ENCODE peak calls at places on chromosomes 4 and X, in eight cellular contexts. U, J, A, W, G, L, B and Z are unnamed samples.

GRCh38 chr4:169079942-169080827 is 70.1 kb upstream of the CBR4 start:
- DNase-seq in J (peak), A (peak), L (no peak), U (peak), W (no peak), G (no peak), B (peak), Z (peak)

GRCh38 chrX:53048169-53049126 is at the start of gene GPR173:
- DNase-seq in W (no peak), G (peak), A (peak), L (no peak), B (no peak), J (peak), U (no peak), Z (peak)

GRCh38 chrX:31233941-31234496 is 162.2 kb upstream of the FTHL17 start:
- DNase-seq in B (no peak), G (peak), J (no peak), W (no peak), L (no peak), U (no peak), A (no peak), Z (no peak)

GRCh38 chr4:61511716-61512488 is 311.8 kb downstream of the ADGRL3 start:
- DNase-seq in G (no peak), A (peak), U (no peak), J (no peak), L (no peak), W (no peak), B (peak), Z (peak)

GRCh38 chr4:14844059-14844458 is 158.2 kb upstream of the CPEB2 start:
- DNase-seq in B (no peak), J (no peak), G (no peak), A (no peak), U (no peak), L (no peak), W (no peak), Z (no peak)

GRCh38 chr4:123777297-123777859 is 380.8 kb downstream of the SPRY1 start:
- DNase-seq in W (no peak), J (no peak), U (no peak), B (no peak), L (no peak), A (no peak), G (no peak), Z (no peak)

GRCh38 chr4:56821394-56822263 is at the start of gene SPINK2:
- DNase-seq in B (no peak), G (peak), J (no peak), W (peak), L (peak), A (no peak), U (peak), Z (peak)

GRCh38 chr4:1249731-1250526 is 999 bp upstream of the CTBP1 start:
- DNase-seq in U (no peak), G (no peak), L (peak), W (no peak), B (no peak), A (no peak), J (peak), Z (peak)

GRCh38 chr4:16034010-16034829 is 49.6 kb downstream of the PROM1 start:
- DNase-seq in W (no peak), G (no peak), U (no peak), A (no peak), L (no peak), J (no peak), B (peak), Z (no peak)

GRCh38 chr4:152983221-152983620 is 47.1 kb downstream of the FHDC1 start:
- DNase-seq in W (no peak), J (no peak), B (no peak), G (peak), L (peak), A (no peak), U (no peak), Z (no peak)

GRCh38 chr4:140242357-140243284 is 88.6 kb upstream of the MAML3 start:
- DNase-seq in U (no peak), W (no peak), J (no peak), L (no peak), A (no peak), B (no peak), G (no peak), Z (no peak)

GRCh38 chr4:153222790-153223417 is 18.7 kb downstream of the TRIM2 start:
- DNase-seq in L (peak), W (peak), A (no peak), U (peak), B (no peak), G (peak), J (peak), Z (peak)

GRCh38 chr4:142818009-142818408 is 28.1 kb downstream of the INPP4B start:
- DNase-seq in B (no peak), L (no peak), A (peak), W (no peak), U (no peak), J (no peak), G (no peak), Z (no peak)

GRCh38 chrX:100625985-100626491 is 10.6 kb downstream of the TSPAN6 start:
- DNase-seq in A (no peak), J (no peak), W (no peak), G (no peak), L (no peak), B (no peak), U (no peak), Z (no peak)

GRCh38 chrX:17788439-17788838 is 51.1 kb downstream of the SCML1 start:
- DNase-seq in L (peak), J (peak), G (peak), A (no peak), B (peak), U (no peak), W (no peak), Z (peak)

GRCh38 chr4:17667253-17667652 is 52.8 kb downstream of the MED28 start:
- DNase-seq in J (no peak), G (no peak), B (no peak), W (no peak), A (no peak), U (no peak), L (no peak), Z (no peak)

GRCh38 chr4:45072981-45073380 is 346.6 kb upstream of the GNPDA2 start:
- DNase-seq in G (no peak), J (no peak), A (no peak), U (no peak), W (no peak), B (no peak), L (no peak), Z (no peak)

GRCh38 chr4:84418032-84418709 is 80.9 kb downstream of the NKX6-1 start:
- DNase-seq in A (no peak), B (no peak), L (no peak), G (peak), J (no peak), U (no peak), W (no peak), Z (peak)

GRCh38 chrX:42495139-42495538 is 282.8 kb downstream of the PPP1R2C start:
- DNase-seq in G (no peak), L (no peak), A (no peak), W (no peak), U (no peak), J (no peak), B (no peak), Z (no peak)

GRCh38 chrX:30992381-30992904 is 79.4 kb downstream of the FTHL17 start:
- DNase-seq in G (no peak), A (no peak), J (no peak), L (peak), W (no peak), B (no peak), U (no peak), Z (no peak)

GRCh38 chrX:13043938-13044337 is 482 bp downstream of the FAM9C start:
- DNase-seq in U (no peak), B (no peak), J (no peak), L (no peak), A (no peak), W (no peak), G (peak), Z (no peak)

GRCh38 chr4:20764353-20764752 is 64.1 kb downstream of the PACRGL start:
- DNase-seq in U (no peak), L (no peak), G (no peak), W (no peak), A (no peak), B (no peak), J (no peak), Z (no peak)

GRCh38 chrX:10729000-10729399 is 108.6 kb upstream of the MID1 start:
- DNase-seq in A (no peak), J (no peak), W (no peak), L (no peak), U (no peak), B (no peak), G (peak), Z (no peak)

GRCh38 chrX:17655232-17656034 is 81.9 kb upstream of the SCML1 start:
- DNase-seq in W (no peak), J (no peak), A (no peak), B (no peak), G (peak), U (no peak), L (no peak), Z (peak)

GRCh38 chrX:71928856-71929255 is 18.2 kb downstream of the NHSL2 start:
- DNase-seq in L (no peak), B (no peak), W (no peak), U (no peak), A (no peak), G (no peak), J (no peak), Z (no peak)

GRCh38 chr4:29277381-29277780 is 1442.8 kb upstream of the PCDH7 start:
- DNase-seq in U (no peak), J (no peak), A (peak), G (no peak), L (no peak), B (peak), W (no peak), Z (no peak)

GRCh38 chrX:54695816-54696487 is 102.1 kb downstream of the ITIH6 start:
- DNase-seq in G (no peak), L (no peak), A (no peak), W (no peak), U (no peak), J (no peak), B (no peak), Z (no peak)

GRCh38 chrX:11431833-11432232 is 138.6 kb downstream of the AMELX start:
- DNase-seq in B (no peak), L (no peak), U (no peak), A (no peak), G (no peak), J (no peak), W (no peak), Z (no peak)